ENCODE peak calls at places on chromosomes 5 and 9, in four cellular contexts. E is stomach, R is body of pancreas, P is sigmoid colon. N is an unnamed sample. For H3K36me3, the result is how much of the 10 kb centered on the place peaks cover.

GRCh38 chr9:36074870-36075532 is 38.3 kb downstream of the RECK start:
- DNase-seq in R (peak), P (peak), E (peak), N (peak)

GRCh38 chr9:134606951-134607733 is 34.5 kb upstream of the COL5A1 start:
- DNase-seq in R (no peak), P (no peak), E (peak), N (no peak)

GRCh38 chr9:16060457-16061129 is 507.8 kb downstream of the CCDC171 start:
- DNase-seq in R (no peak), E (no peak), P (no peak), N (no peak)

GRCh38 chr9:69104830-69105527 is 69.1 kb upstream of the TJP2 start:
- DNase-seq in P (no peak), R (peak), E (peak), N (peak)

GRCh38 chr9:109780453-109781033 is 545 bp downstream of the PALM2AKAP2 start:
- DNase-seq in R (no peak), E (no peak), P (no peak), N (no peak)

GRCh38 chr5:114249838-114250237 is 112.0 kb upstream of the KCNN2 start:
- DNase-seq in E (no peak), R (no peak), P (no peak), N (no peak)

GRCh38 chr9:34989946-34990635 is 546 bp downstream of the DNAJB5 start:
- DNase-seq in P (peak), R (peak), E (peak), N (peak)

GRCh38 chr9:70159630-70160029 is 99.1 kb upstream of the SMC5 start:
- DNase-seq in R (no peak), P (no peak), E (no peak), N (no peak)

GRCh38 chr5:141753971-141754713 is 72.1 kb upstream of the ARAP3 start:
- DNase-seq in E (peak), P (no peak), R (peak), N (no peak)

GRCh38 chr5:131196331-131196730 is 25.6 kb downstream of the LYRM7 start:
- DNase-seq in E (no peak), R (no peak), P (no peak), N (no peak)

GRCh38 chr5:61228691-61229280 is 66.5 kb upstream of the SMIM15 start:
- DNase-seq in P (no peak), R (peak), E (no peak), N (no peak)

GRCh38 chr5:93279292-93279974 is 301.6 kb downstream of the NR2F1-AS1 start:
- DNase-seq in E (no peak), R (no peak), P (no peak), N (no peak)

GRCh38 chr5:17037751-17038150 is 101.7 kb upstream of the MYO10 start:
- DNase-seq in P (no peak), R (no peak), E (no peak), N (no peak)

GRCh38 chr5:39219433-39219832 is at the start of gene FYB1:
- DNase-seq in R (no peak), P (peak), E (no peak), N (no peak)

GRCh38 chr9:129509508-129509907 is 111.4 kb downstream of the C9orf50 start:
- DNase-seq in P (no peak), E (no peak), R (no peak), N (no peak)

GRCh38 chr9:137085918-137086530 is 761 bp upstream of the MAN1B1 start:
- DNase-seq in R (peak), E (peak), P (no peak), N (peak)

GRCh38 chr9:130539473-130540223 is 39.7 kb upstream of the FUBP3 start:
- DNase-seq in P (no peak), R (no peak), E (no peak), N (peak)

GRCh38 chr5:38837416-38837815 is 8.4 kb upstream of the OSMR start:
- DNase-seq in P (no peak), R (no peak), E (no peak), N (no peak)

GRCh38 chr5:398475-399295 is 44.3 kb upstream of the EXOC3 start:
- DNase-seq in P (peak), R (no peak), E (peak), N (no peak)

GRCh38 chr5:143229896-143230675 is 173.4 kb downstream of the NR3C1 start:
- DNase-seq in E (no peak), P (peak), R (peak), N (no peak)

GRCh38 chr5:7850533-7851239 is at the start of gene CFAP90:
- DNase-seq in P (no peak), R (peak), E (peak), N (peak)
- TF ChIP-seq CTCF in P (no peak), R (peak), E (no peak), N (no peak)

GRCh38 chr5:42974546-42974945 is 65.6 kb downstream of the ANXA2R start:
- DNase-seq in E (no peak), P (no peak), R (no peak), N (no peak)
- H3K36me3 ChIP-seq in E (under half), P (under half), R (under half), N (under half)

GRCh38 chr5:58579781-58580180 is 3.1 kb upstream of the RAB3C start:
- DNase-seq in P (no peak), E (no peak), R (no peak), N (no peak)

GRCh38 chr5:58582004-58582403 is 871 bp upstream of the RAB3C start:
- DNase-seq in E (no peak), P (no peak), R (peak), N (no peak)

GRCh38 chr5:58582411-58583393 is at the start of gene RAB3C:
- DNase-seq in P (peak), R (peak), E (peak), N (peak)
- TF ChIP-seq POLR2A in P (no peak), R (peak), E (no peak), N (no peak)

GRCh38 chr9:112075009-112075378 is 100.1 kb downstream of the SUSD1 start:
- DNase-seq in E (no peak), P (no peak), R (no peak), N (no peak)
- TF ChIP-seq CTCF in E (peak), P (no peak), R (no peak), N (no peak)

GRCh38 chr9:93080406-93080805 is 15.6 kb upstream of the CARD19 start:
- DNase-seq in P (peak), R (no peak), E (no peak), N (no peak)
- H3K36me3 ChIP-seq in P (under half), R (under half), E (under half), N (under half)

DNA sequence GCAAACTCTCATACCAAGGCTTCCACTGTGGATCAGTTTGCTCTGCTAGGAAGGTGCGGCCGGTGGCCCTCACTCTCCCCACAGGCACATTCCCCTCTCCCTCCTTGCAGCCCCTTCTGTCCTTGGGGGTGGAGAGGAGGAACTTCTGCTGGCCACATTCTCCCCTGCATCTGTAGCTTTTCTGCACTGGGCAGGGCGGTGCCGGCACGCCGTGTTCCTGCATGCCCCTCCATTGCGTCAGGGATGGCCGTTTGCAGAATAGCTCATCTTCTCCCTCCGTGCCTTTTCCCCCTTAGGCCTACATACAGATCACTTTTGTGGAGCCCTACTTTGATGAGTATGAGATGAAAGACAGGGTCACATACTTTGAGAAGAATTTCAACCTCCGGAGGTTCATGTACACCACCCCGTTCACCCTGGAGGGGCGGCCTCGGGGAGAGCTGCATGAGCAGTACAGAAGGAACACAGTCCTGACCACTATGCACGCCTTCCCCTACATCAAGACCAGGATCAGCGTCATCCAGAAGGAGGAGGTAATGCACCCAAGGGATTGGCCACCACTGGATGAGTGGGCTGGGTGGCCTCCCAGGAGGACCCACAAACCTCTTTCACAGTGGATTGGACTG is 231.5 kb downstream of the DOCK8 start:
- DNase-seq in P (no peak), E (no peak), R (no peak), N (no peak)
- TF ChIP-seq POLR2A in P (no peak), E (no peak), R (no peak), N (no peak)

N was measured in transverse colon.